ENCODE peak calls at places on chromosomes 7 and 10, in five cellular contexts. N is GM03348, F is GM20000, B is NCI-H2081, Z is RWPE2. G is an unnamed sample.

GRCh38 chr10:88113232-88113631 is 249.8 kb downstream of the PTEN start:
- DNase-seq in N (no peak), F (no peak), B (no peak), Z (no peak), G (peak)

GRCh38 chr10:29861811-29862505 is 197.4 kb downstream of the JCAD start:
- DNase-seq in Z (no peak), F (no peak), N (peak), B (no peak), G (no peak)

GRCh38 chr10:33981301-33981700 is 646.8 kb upstream of the NRP1 start:
- DNase-seq in F (no peak), B (no peak), N (no peak), Z (no peak), G (no peak)

GRCh38 chr10:43265799-43266721 is 805 bp downstream of the RASGEF1A start:
- DNase-seq in Z (peak), F (peak), N (peak), B (no peak), G (no peak)

GRCh38 chr7:117219485-117219884 is 103.4 kb downstream of the WNT2 start:
- DNase-seq in N (peak), F (no peak), Z (no peak), B (no peak), G (no peak)

GRCh38 chr7:36408589-36408988 is 18.9 kb downstream of the ANLN start:
- DNase-seq in Z (no peak), N (no peak), B (peak), F (no peak), G (no peak)

GRCh38 chr10:33309410-33309809 is 25.1 kb downstream of the NRP1 start:
- DNase-seq in B (no peak), N (no peak), F (no peak), Z (no peak), G (no peak)

GRCh38 chr7:93948106-93948505 is 26.6 kb downstream of the GNG11 start:
- DNase-seq in Z (no peak), B (no peak), N (peak), F (no peak), G (no peak)

GRCh38 chr10:94546058-94546595 is 539 bp downstream of the HELLS start:
- DNase-seq in Z (no peak), B (peak), N (peak), F (peak), G (peak)

GRCh38 chr10:5977471-5978370 is at the start of gene IL15RA:
- DNase-seq in Z (no peak), B (peak), F (peak), N (peak), G (peak)

GRCh38 chr7:1537631-1538412 is 7.3 kb downstream of the MAFK start:
- DNase-seq in Z (peak), B (no peak), F (no peak), N (peak), G (peak)

GRCh38 chr7:46675456-46675855 is 754.4 kb upstream of the IGFBP3 start:
- DNase-seq in N (no peak), Z (no peak), F (no peak), B (no peak), G (no peak)

GRCh38 chr7:139358541-139359365 is 941 bp upstream of the LUC7L2 start:
- DNase-seq in N (peak), B (peak), Z (no peak), F (no peak), G (peak)

GRCh38 chr10:3509355-3509754 is 275.7 kb downstream of the KLF6 start:
- DNase-seq in F (no peak), Z (no peak), N (no peak), B (no peak), G (no peak)

GRCh38 chr7:5594616-5595544 is 171.2 kb upstream of the TNRC18 start:
- DNase-seq in Z (peak), B (peak), N (peak), F (peak), G (peak)